ENCODE peak calls at places on chromosomes 13 and 19, in four cellular contexts. D is stimulated activated CD4-positive, alpha-beta T cell treated with anti-CD3 and anti-CD28 coated beads, Interleukin-4, amount 100 ng/mL, for 48 hours; Z is T-helper 1 cell; L is posterior cingulate gyrus. U is an unnamed sample.

GRCh38 chr19:2529473-2529918 is 53.6 kb downstream of the GADD45B start:
- DNase-seq in D (no peak), Z (no peak), L (no peak), U (no peak)

GRCh38 chr13:21111546-21111945 is 50.2 kb upstream of the LATS2 start:
- DNase-seq in D (no peak), Z (no peak), L (no peak), U (no peak)

GRCh38 chr19:12994701-12995595 is at the start of gene NFIX:
- DNase-seq in D (peak), Z (peak), L (no peak), U (peak)

GRCh38 chr13:40406405-40407138 is 259.9 kb downstream of the FOXO1 start:
- DNase-seq in D (no peak), Z (no peak), L (no peak), U (no peak)

GRCh38 chr19:46697142-46697960 is 19.6 kb downstream of the PRKD2 start:
- DNase-seq in D (no peak), Z (no peak), L (peak), U (peak)

GRCh38 chr19:45653634-45654033 is 14.4 kb upstream of the GIPR start:
- DNase-seq in D (no peak), Z (no peak), L (no peak), U (no peak)

GRCh38 chr13:20126460-20127262 is 34.2 kb downstream of the GJA3 start:
- DNase-seq in D (no peak), Z (no peak), L (no peak), U (no peak)

GRCh38 chr19:29015569-29015968 is 197.4 kb downstream of the UQCRFS1 start:
- DNase-seq in D (no peak), Z (no peak), L (no peak), U (no peak)

GRCh38 chr19:4295972-4296771 is 6.0 kb downstream of the TMIGD2 start:
- DNase-seq in D (no peak), Z (no peak), L (peak), U (peak)

GRCh38 chr19:29871143-29871542 is 59.4 kb downstream of the CCNE1 start:
- DNase-seq in D (no peak), Z (no peak), L (no peak), U (no peak)

GRCh38 chr19:55358943-55359908 is 3.8 kb downstream of the GARIN5B start:
- DNase-seq in D (no peak), Z (no peak), L (no peak), U (no peak)

GRCh38 chr19:46926201-46927071 is 65.6 kb downstream of the ARHGAP35 start:
- DNase-seq in D (no peak), Z (no peak), L (no peak), U (peak)

GRCh38 chr19:1434040-1434366 is 4.2 kb upstream of the RPS15 start:
- DNase-seq in D (no peak), Z (no peak), L (no peak), U (no peak)

GRCh38 chr13:94595006-94595942 is 678 bp downstream of the TGDS start:
- DNase-seq in D (peak), Z (peak), L (no peak), U (no peak)

GRCh38 chr19:17757125-17757524 is 5.8 kb downstream of the FCHO1 start:
- DNase-seq in D (no peak), Z (no peak), L (peak), U (peak)

GRCh38 chr19:30448386-30449130 is 76.4 kb downstream of the ZNF536 start:
- DNase-seq in D (no peak), Z (no peak), L (no peak), U (no peak)

GRCh38 chr13:77985866-77986636 is 67.4 kb upstream of the EDNRB start:
- DNase-seq in D (no peak), Z (no peak), L (no peak), U (no peak)

GRCh38 chr19:47729468-47729798 is 15.9 kb upstream of the NOP53 start:
- DNase-seq in D (no peak), Z (no peak), L (no peak), U (no peak)

GRCh38 chr19:47363758-47364529 is 14.8 kb downstream of the DHX34 start:
- DNase-seq in D (no peak), Z (no peak), L (no peak), U (no peak)

GRCh38 chr19:56705939-56706338 is 34.4 kb upstream of the ZNF835 start:
- DNase-seq in D (no peak), Z (no peak), L (no peak), U (no peak)